ENCODE peak calls at places on chromosomes 1 and 21, in eight cellular contexts. One of them, this sample, is unnamed.

GRCh38 chr1:34362949-34363348 is 186.2 kb downstream of the C1orf94 start:
- DNase-seq in choroid plexus epithelial cell: no peak
- DNase-seq in activated T-cell treated with anti-CD3 and anti-CD28 coated beads, Interleukin-2, amount 50 U/mL, for 72 hours: no peak
- DNase-seq in RPMI8226: no peak
- DNase-seq in NK-92 treated with Interleukin-12 subunit alpha and Interleukin-12 subunit beta, amount 100 ng/mL, for 24 hours: no peak
- DNase-seq in GM13977: no peak
- DNase-seq in A549: no peak
- DNase-seq in activated CD4-positive, alpha-beta T cell treated with anti-CD3 and anti-CD28 coated beads, Interleukin-2, amount 50 U/mL, for 1 hour: no peak
- DNase-seq in this sample: no peak

GRCh38 chr21:43611598-43612369 is 47.5 kb downstream of the HSF2BP start:
- DNase-seq in choroid plexus epithelial cell: peak; percentile 89
- DNase-seq in activated T-cell treated with anti-CD3 and anti-CD28 coated beads, Interleukin-2, amount 50 U/mL, for 72 hours: peak; percentile 19
- DNase-seq in RPMI8226: peak; percentile 83
- DNase-seq in NK-92 treated with Interleukin-12 subunit alpha and Interleukin-12 subunit beta, amount 100 ng/mL, for 24 hours: no peak
- DNase-seq in GM13977: peak; percentile 62
- DNase-seq in A549: peak; percentile 58
- DNase-seq in activated CD4-positive, alpha-beta T cell treated with anti-CD3 and anti-CD28 coated beads, Interleukin-2, amount 50 U/mL, for 1 hour: no peak
- DNase-seq in this sample: peak; percentile 85

GRCh38 chr1:213374369-213374768 is 323.3 kb downstream of the RPS6KC1 start:
- DNase-seq in choroid plexus epithelial cell: peak; percentile 61
- DNase-seq in activated T-cell treated with anti-CD3 and anti-CD28 coated beads, Interleukin-2, amount 50 U/mL, for 72 hours: peak; percentile 71
- DNase-seq in RPMI8226: peak; percentile 75
- DNase-seq in NK-92 treated with Interleukin-12 subunit alpha and Interleukin-12 subunit beta, amount 100 ng/mL, for 24 hours: peak; percentile 19
- DNase-seq in GM13977: peak; percentile 71
- DNase-seq in A549: peak; percentile 76
- DNase-seq in activated CD4-positive, alpha-beta T cell treated with anti-CD3 and anti-CD28 coated beads, Interleukin-2, amount 50 U/mL, for 1 hour: peak; percentile 58
- DNase-seq in this sample: peak; percentile 90

GRCh38 chr1:117501275-117501674 is 104.6 kb upstream of the TENT5C start:
- DNase-seq in choroid plexus epithelial cell: peak; percentile 91
- DNase-seq in activated T-cell treated with anti-CD3 and anti-CD28 coated beads, Interleukin-2, amount 50 U/mL, for 72 hours: no peak
- DNase-seq in RPMI8226: no peak
- DNase-seq in NK-92 treated with Interleukin-12 subunit alpha and Interleukin-12 subunit beta, amount 100 ng/mL, for 24 hours: no peak
- DNase-seq in GM13977: no peak
- DNase-seq in A549: no peak
- DNase-seq in activated CD4-positive, alpha-beta T cell treated with anti-CD3 and anti-CD28 coated beads, Interleukin-2, amount 50 U/mL, for 1 hour: no peak
- DNase-seq in this sample: no peak

GRCh38 chr1:182889997-182890396 is 50.9 kb downstream of the DHX9 start:
- DNase-seq in choroid plexus epithelial cell: no peak
- DNase-seq in activated T-cell treated with anti-CD3 and anti-CD28 coated beads, Interleukin-2, amount 50 U/mL, for 72 hours: peak; percentile 32
- DNase-seq in RPMI8226: peak; percentile 64
- DNase-seq in NK-92 treated with Interleukin-12 subunit alpha and Interleukin-12 subunit beta, amount 100 ng/mL, for 24 hours: peak; percentile 34
- DNase-seq in GM13977: peak; percentile 12
- DNase-seq in A549: no peak
- DNase-seq in activated CD4-positive, alpha-beta T cell treated with anti-CD3 and anti-CD28 coated beads, Interleukin-2, amount 50 U/mL, for 1 hour: peak; percentile 16
- DNase-seq in this sample: peak; percentile 10

GRCh38 chr21:36236052-36236730 is 79.6 kb downstream of the DOP1B start:
- DNase-seq in choroid plexus epithelial cell: no peak
- DNase-seq in activated T-cell treated with anti-CD3 and anti-CD28 coated beads, Interleukin-2, amount 50 U/mL, for 72 hours: no peak
- DNase-seq in RPMI8226: no peak
- DNase-seq in NK-92 treated with Interleukin-12 subunit alpha and Interleukin-12 subunit beta, amount 100 ng/mL, for 24 hours: no peak
- DNase-seq in GM13977: peak; percentile 44
- DNase-seq in A549: no peak
- DNase-seq in activated CD4-positive, alpha-beta T cell treated with anti-CD3 and anti-CD28 coated beads, Interleukin-2, amount 50 U/mL, for 1 hour: no peak
- DNase-seq in this sample: no peak

GRCh38 chr1:209012443-209013196 is 570.9 kb upstream of the CAMK1G start:
- DNase-seq in choroid plexus epithelial cell: no peak
- DNase-seq in activated T-cell treated with anti-CD3 and anti-CD28 coated beads, Interleukin-2, amount 50 U/mL, for 72 hours: no peak
- DNase-seq in RPMI8226: no peak
- DNase-seq in NK-92 treated with Interleukin-12 subunit alpha and Interleukin-12 subunit beta, amount 100 ng/mL, for 24 hours: no peak
- DNase-seq in GM13977: no peak
- DNase-seq in A549: no peak
- DNase-seq in activated CD4-positive, alpha-beta T cell treated with anti-CD3 and anti-CD28 coated beads, Interleukin-2, amount 50 U/mL, for 1 hour: no peak
- DNase-seq in this sample: no peak

GRCh38 chr1:66300986-66301451 is 232.9 kb upstream of the SGIP1 start:
- DNase-seq in choroid plexus epithelial cell: peak; percentile 79
- DNase-seq in activated T-cell treated with anti-CD3 and anti-CD28 coated beads, Interleukin-2, amount 50 U/mL, for 72 hours: peak; percentile 44
- DNase-seq in RPMI8226: peak; percentile 11
- DNase-seq in NK-92 treated with Interleukin-12 subunit alpha and Interleukin-12 subunit beta, amount 100 ng/mL, for 24 hours: no peak
- DNase-seq in GM13977: peak; percentile 10
- DNase-seq in A549: no peak
- DNase-seq in activated CD4-positive, alpha-beta T cell treated with anti-CD3 and anti-CD28 coated beads, Interleukin-2, amount 50 U/mL, for 1 hour: no peak
- DNase-seq in this sample: no peak

GRCh38 chr21:18369115-18369514 is 34.5 kb downstream of the TMPRSS15 start:
- DNase-seq in choroid plexus epithelial cell: peak; percentile 72
- DNase-seq in activated T-cell treated with anti-CD3 and anti-CD28 coated beads, Interleukin-2, amount 50 U/mL, for 72 hours: no peak
- DNase-seq in RPMI8226: peak; percentile 88
- DNase-seq in NK-92 treated with Interleukin-12 subunit alpha and Interleukin-12 subunit beta, amount 100 ng/mL, for 24 hours: no peak
- DNase-seq in GM13977: no peak
- DNase-seq in A549: no peak
- DNase-seq in activated CD4-positive, alpha-beta T cell treated with anti-CD3 and anti-CD28 coated beads, Interleukin-2, amount 50 U/mL, for 1 hour: no peak
- DNase-seq in this sample: peak; percentile 54

GRCh38 chr1:145992958-145993617 is 3.3 kb downstream of the TXNIP start:
- DNase-seq in choroid plexus epithelial cell: no peak
- DNase-seq in activated T-cell treated with anti-CD3 and anti-CD28 coated beads, Interleukin-2, amount 50 U/mL, for 72 hours: no peak
- DNase-seq in RPMI8226: no peak
- DNase-seq in NK-92 treated with Interleukin-12 subunit alpha and Interleukin-12 subunit beta, amount 100 ng/mL, for 24 hours: no peak
- DNase-seq in GM13977: no peak
- DNase-seq in A549: no peak
- DNase-seq in activated CD4-positive, alpha-beta T cell treated with anti-CD3 and anti-CD28 coated beads, Interleukin-2, amount 50 U/mL, for 1 hour: no peak
- DNase-seq in this sample: no peak

GRCh38 chr21:42164064-42164789 is 54.7 kb upstream of the ABCG1 start:
- DNase-seq in choroid plexus epithelial cell: peak; percentile 50
- DNase-seq in activated T-cell treated with anti-CD3 and anti-CD28 coated beads, Interleukin-2, amount 50 U/mL, for 72 hours: peak; percentile 68
- DNase-seq in RPMI8226: peak; percentile 82
- DNase-seq in NK-92 treated with Interleukin-12 subunit alpha and Interleukin-12 subunit beta, amount 100 ng/mL, for 24 hours: peak; percentile 49
- DNase-seq in GM13977: peak; percentile 77
- DNase-seq in A549: no peak
- DNase-seq in activated CD4-positive, alpha-beta T cell treated with anti-CD3 and anti-CD28 coated beads, Interleukin-2, amount 50 U/mL, for 1 hour: peak; percentile 58
- DNase-seq in this sample: peak; percentile 58

GRCh38 chr21:41663805-41664788 is 102.8 kb downstream of the RIPK4 start:
- DNase-seq in choroid plexus epithelial cell: peak; percentile 43
- DNase-seq in activated T-cell treated with anti-CD3 and anti-CD28 coated beads, Interleukin-2, amount 50 U/mL, for 72 hours: peak; percentile 3
- DNase-seq in RPMI8226: peak; percentile 51
- DNase-seq in NK-92 treated with Interleukin-12 subunit alpha and Interleukin-12 subunit beta, amount 100 ng/mL, for 24 hours: no peak
- DNase-seq in GM13977: no peak
- DNase-seq in A549: no peak
- DNase-seq in activated CD4-positive, alpha-beta T cell treated with anti-CD3 and anti-CD28 coated beads, Interleukin-2, amount 50 U/mL, for 1 hour: no peak
- DNase-seq in this sample: no peak

GRCh38 chr21:33731447-33731846 is 89.1 kb downstream of the ITSN1 start:
- DNase-seq in choroid plexus epithelial cell: peak; percentile 52
- DNase-seq in activated T-cell treated with anti-CD3 and anti-CD28 coated beads, Interleukin-2, amount 50 U/mL, for 72 hours: no peak
- DNase-seq in RPMI8226: no peak
- DNase-seq in NK-92 treated with Interleukin-12 subunit alpha and Interleukin-12 subunit beta, amount 100 ng/mL, for 24 hours: no peak
- DNase-seq in GM13977: no peak
- DNase-seq in A549: no peak
- DNase-seq in activated CD4-positive, alpha-beta T cell treated with anti-CD3 and anti-CD28 coated beads, Interleukin-2, amount 50 U/mL, for 1 hour: no peak
- DNase-seq in this sample: no peak

GRCh38 chr21:27412530-27412929 is 445.6 kb upstream of the ADAMTS5 start:
- DNase-seq in choroid plexus epithelial cell: no peak
- DNase-seq in activated T-cell treated with anti-CD3 and anti-CD28 coated beads, Interleukin-2, amount 50 U/mL, for 72 hours: no peak
- DNase-seq in RPMI8226: no peak
- DNase-seq in NK-92 treated with Interleukin-12 subunit alpha and Interleukin-12 subunit beta, amount 100 ng/mL, for 24 hours: no peak
- DNase-seq in GM13977: no peak
- DNase-seq in A549: no peak
- DNase-seq in activated CD4-positive, alpha-beta T cell treated with anti-CD3 and anti-CD28 coated beads, Interleukin-2, amount 50 U/mL, for 1 hour: no peak
- DNase-seq in this sample: no peak

GRCh38 chr1:107739651-107740050 is 225.3 kb downstream of the VAV3 start:
- DNase-seq in choroid plexus epithelial cell: no peak
- DNase-seq in activated T-cell treated with anti-CD3 and anti-CD28 coated beads, Interleukin-2, amount 50 U/mL, for 72 hours: no peak
- DNase-seq in RPMI8226: no peak
- DNase-seq in NK-92 treated with Interleukin-12 subunit alpha and Interleukin-12 subunit beta, amount 100 ng/mL, for 24 hours: no peak
- DNase-seq in GM13977: no peak
- DNase-seq in A549: no peak
- DNase-seq in activated CD4-positive, alpha-beta T cell treated with anti-CD3 and anti-CD28 coated beads, Interleukin-2, amount 50 U/mL, for 1 hour: no peak
- DNase-seq in this sample: peak; percentile 56

GRCh38 chr1:36585760-36586072 is 103.0 kb upstream of the CSF3R start:
- DNase-seq in choroid plexus epithelial cell: no peak
- DNase-seq in activated T-cell treated with anti-CD3 and anti-CD28 coated beads, Interleukin-2, amount 50 U/mL, for 72 hours: no peak
- DNase-seq in RPMI8226: no peak
- DNase-seq in NK-92 treated with Interleukin-12 subunit alpha and Interleukin-12 subunit beta, amount 100 ng/mL, for 24 hours: no peak
- DNase-seq in GM13977: no peak
- DNase-seq in A549: no peak
- DNase-seq in activated CD4-positive, alpha-beta T cell treated with anti-CD3 and anti-CD28 coated beads, Interleukin-2, amount 50 U/mL, for 1 hour: no peak
- DNase-seq in this sample: no peak

GRCh38 chr1:26083246-26083645 is 15.8 kb upstream of the TRIM63 start:
- DNase-seq in choroid plexus epithelial cell: peak; percentile 46
- DNase-seq in activated T-cell treated with anti-CD3 and anti-CD28 coated beads, Interleukin-2, amount 50 U/mL, for 72 hours: no peak
- DNase-seq in RPMI8226: no peak
- DNase-seq in NK-92 treated with Interleukin-12 subunit alpha and Interleukin-12 subunit beta, amount 100 ng/mL, for 24 hours: no peak
- DNase-seq in GM13977: no peak
- DNase-seq in A549: no peak
- DNase-seq in activated CD4-positive, alpha-beta T cell treated with anti-CD3 and anti-CD28 coated beads, Interleukin-2, amount 50 U/mL, for 1 hour: no peak
- DNase-seq in this sample: no peak

GRCh38 chr1:71252900-71253299 is 172.1 kb upstream of the ZRANB2 start:
- DNase-seq in choroid plexus epithelial cell: no peak
- DNase-seq in activated T-cell treated with anti-CD3 and anti-CD28 coated beads, Interleukin-2, amount 50 U/mL, for 72 hours: no peak
- DNase-seq in RPMI8226: no peak
- DNase-seq in NK-92 treated with Interleukin-12 subunit alpha and Interleukin-12 subunit beta, amount 100 ng/mL, for 24 hours: no peak
- DNase-seq in GM13977: no peak
- DNase-seq in A549: no peak
- DNase-seq in activated CD4-positive, alpha-beta T cell treated with anti-CD3 and anti-CD28 coated beads, Interleukin-2, amount 50 U/mL, for 1 hour: no peak
- DNase-seq in this sample: no peak

GRCh38 chr1:160954158-160955104 is at the start of gene ITLN2:
- DNase-seq in choroid plexus epithelial cell: peak; percentile 58
- DNase-seq in activated T-cell treated with anti-CD3 and anti-CD28 coated beads, Interleukin-2, amount 50 U/mL, for 72 hours: peak; percentile 55
- DNase-seq in RPMI8226: peak; percentile 76
- DNase-seq in NK-92 treated with Interleukin-12 subunit alpha and Interleukin-12 subunit beta, amount 100 ng/mL, for 24 hours: peak; percentile 35
- DNase-seq in GM13977: peak; percentile 70
- DNase-seq in A549: peak; percentile 73
- DNase-seq in activated CD4-positive, alpha-beta T cell treated with anti-CD3 and anti-CD28 coated beads, Interleukin-2, amount 50 U/mL, for 1 hour: peak; percentile 39
- DNase-seq in this sample: peak; percentile 86

GRCh38 chr1:174258148-174258550 is 98.8 kb downstream of the RABGAP1L start:
- DNase-seq in choroid plexus epithelial cell: peak; percentile 71
- DNase-seq in activated T-cell treated with anti-CD3 and anti-CD28 coated beads, Interleukin-2, amount 50 U/mL, for 72 hours: peak; percentile 42
- DNase-seq in RPMI8226: peak; percentile 63
- DNase-seq in NK-92 treated with Interleukin-12 subunit alpha and Interleukin-12 subunit beta, amount 100 ng/mL, for 24 hours: no peak
- DNase-seq in GM13977: peak; percentile 25
- DNase-seq in A549: peak; percentile 56
- DNase-seq in activated CD4-positive, alpha-beta T cell treated with anti-CD3 and anti-CD28 coated beads, Interleukin-2, amount 50 U/mL, for 1 hour: peak; percentile 40
- DNase-seq in this sample: peak; percentile 77

GRCh38 chr1:193919827-193920226 is 733.4 kb upstream of the B3GALT2 start:
- DNase-seq in choroid plexus epithelial cell: peak; percentile 47
- DNase-seq in activated T-cell treated with anti-CD3 and anti-CD28 coated beads, Interleukin-2, amount 50 U/mL, for 72 hours: no peak
- DNase-seq in RPMI8226: no peak
- DNase-seq in NK-92 treated with Interleukin-12 subunit alpha and Interleukin-12 subunit beta, amount 100 ng/mL, for 24 hours: no peak
- DNase-seq in GM13977: no peak
- DNase-seq in A549: no peak
- DNase-seq in activated CD4-positive, alpha-beta T cell treated with anti-CD3 and anti-CD28 coated beads, Interleukin-2, amount 50 U/mL, for 1 hour: no peak
- DNase-seq in this sample: no peak

GRCh38 chr1:99621340-99621901 is 24.5 kb upstream of the PALMD start:
- DNase-seq in choroid plexus epithelial cell: no peak
- DNase-seq in activated T-cell treated with anti-CD3 and anti-CD28 coated beads, Interleukin-2, amount 50 U/mL, for 72 hours: no peak
- DNase-seq in RPMI8226: no peak
- DNase-seq in NK-92 treated with Interleukin-12 subunit alpha and Interleukin-12 subunit beta, amount 100 ng/mL, for 24 hours: no peak
- DNase-seq in GM13977: no peak
- DNase-seq in A549: no peak
- DNase-seq in activated CD4-positive, alpha-beta T cell treated with anti-CD3 and anti-CD28 coated beads, Interleukin-2, amount 50 U/mL, for 1 hour: no peak
- DNase-seq in this sample: no peak

GRCh38 chr1:177360791-177361190 is 190.0 kb downstream of the BRINP2 start:
- DNase-seq in choroid plexus epithelial cell: no peak
- DNase-seq in activated T-cell treated with anti-CD3 and anti-CD28 coated beads, Interleukin-2, amount 50 U/mL, for 72 hours: no peak
- DNase-seq in RPMI8226: no peak
- DNase-seq in NK-92 treated with Interleukin-12 subunit alpha and Interleukin-12 subunit beta, amount 100 ng/mL, for 24 hours: no peak
- DNase-seq in GM13977: no peak
- DNase-seq in A549: no peak
- DNase-seq in activated CD4-positive, alpha-beta T cell treated with anti-CD3 and anti-CD28 coated beads, Interleukin-2, amount 50 U/mL, for 1 hour: no peak
- DNase-seq in this sample: no peak

GRCh38 chr1:14970115-14970798 is 183.3 kb upstream of the TMEM51 start:
- DNase-seq in choroid plexus epithelial cell: peak; percentile 95
- DNase-seq in activated T-cell treated with anti-CD3 and anti-CD28 coated beads, Interleukin-2, amount 50 U/mL, for 72 hours: peak; percentile 28
- DNase-seq in RPMI8226: no peak
- DNase-seq in NK-92 treated with Interleukin-12 subunit alpha and Interleukin-12 subunit beta, amount 100 ng/mL, for 24 hours: peak; percentile 39
- DNase-seq in GM13977: no peak
- DNase-seq in A549: peak; percentile 52
- DNase-seq in activated CD4-positive, alpha-beta T cell treated with anti-CD3 and anti-CD28 coated beads, Interleukin-2, amount 50 U/mL, for 1 hour: no peak
- DNase-seq in this sample: peak; percentile 65

GRCh38 chr1:17892851-17893250 is 137.7 kb downstream of the ACTL8 start:
- DNase-seq in choroid plexus epithelial cell: no peak
- DNase-seq in activated T-cell treated with anti-CD3 and anti-CD28 coated beads, Interleukin-2, amount 50 U/mL, for 72 hours: no peak
- DNase-seq in RPMI8226: no peak
- DNase-seq in NK-92 treated with Interleukin-12 subunit alpha and Interleukin-12 subunit beta, amount 100 ng/mL, for 24 hours: no peak
- DNase-seq in GM13977: no peak
- DNase-seq in A549: no peak
- DNase-seq in activated CD4-positive, alpha-beta T cell treated with anti-CD3 and anti-CD28 coated beads, Interleukin-2, amount 50 U/mL, for 1 hour: no peak
- DNase-seq in this sample: no peak

GRCh38 chr21:33662046-33662445 is 19.7 kb downstream of the ITSN1 start:
- DNase-seq in choroid plexus epithelial cell: no peak
- DNase-seq in activated T-cell treated with anti-CD3 and anti-CD28 coated beads, Interleukin-2, amount 50 U/mL, for 72 hours: no peak
- DNase-seq in RPMI8226: no peak
- DNase-seq in NK-92 treated with Interleukin-12 subunit alpha and Interleukin-12 subunit beta, amount 100 ng/mL, for 24 hours: no peak
- DNase-seq in GM13977: no peak
- DNase-seq in A549: no peak
- DNase-seq in activated CD4-positive, alpha-beta T cell treated with anti-CD3 and anti-CD28 coated beads, Interleukin-2, amount 50 U/mL, for 1 hour: no peak
- DNase-seq in this sample: no peak

GRCh38 chr1:198880397-198880796 is 241.6 kb downstream of the PTPRC start:
- DNase-seq in choroid plexus epithelial cell: peak; percentile 96
- DNase-seq in activated T-cell treated with anti-CD3 and anti-CD28 coated beads, Interleukin-2, amount 50 U/mL, for 72 hours: no peak
- DNase-seq in RPMI8226: no peak
- DNase-seq in NK-92 treated with Interleukin-12 subunit alpha and Interleukin-12 subunit beta, amount 100 ng/mL, for 24 hours: no peak
- DNase-seq in GM13977: no peak
- DNase-seq in A549: no peak
- DNase-seq in activated CD4-positive, alpha-beta T cell treated with anti-CD3 and anti-CD28 coated beads, Interleukin-2, amount 50 U/mL, for 1 hour: no peak
- DNase-seq in this sample: no peak

GRCh38 chr21:32921632-32922230 is 104.0 kb upstream of the OLIG2 start:
- DNase-seq in choroid plexus epithelial cell: peak; percentile 6
- DNase-seq in activated T-cell treated with anti-CD3 and anti-CD28 coated beads, Interleukin-2, amount 50 U/mL, for 72 hours: peak; percentile 63
- DNase-seq in RPMI8226: peak; percentile 43
- DNase-seq in NK-92 treated with Interleukin-12 subunit alpha and Interleukin-12 subunit beta, amount 100 ng/mL, for 24 hours: no peak
- DNase-seq in GM13977: no peak
- DNase-seq in A549: no peak
- DNase-seq in activated CD4-positive, alpha-beta T cell treated with anti-CD3 and anti-CD28 coated beads, Interleukin-2, amount 50 U/mL, for 1 hour: peak; percentile 32
- DNase-seq in this sample: peak; percentile 73

GRCh38 chr1:27598288-27598687 is 5.7 kb downstream of the AHDC1 start:
- DNase-seq in choroid plexus epithelial cell: peak; percentile 45
- DNase-seq in activated T-cell treated with anti-CD3 and anti-CD28 coated beads, Interleukin-2, amount 50 U/mL, for 72 hours: no peak
- DNase-seq in RPMI8226: no peak
- DNase-seq in NK-92 treated with Interleukin-12 subunit alpha and Interleukin-12 subunit beta, amount 100 ng/mL, for 24 hours: no peak
- DNase-seq in GM13977: no peak
- DNase-seq in A549: no peak
- DNase-seq in activated CD4-positive, alpha-beta T cell treated with anti-CD3 and anti-CD28 coated beads, Interleukin-2, amount 50 U/mL, for 1 hour: no peak
- DNase-seq in this sample: peak; percentile 73

GRCh38 chr1:244836135-244836521 is 670 bp downstream of the COX20 start:
- DNase-seq in choroid plexus epithelial cell: peak; percentile 49
- DNase-seq in activated T-cell treated with anti-CD3 and anti-CD28 coated beads, Interleukin-2, amount 50 U/mL, for 72 hours: no peak
- DNase-seq in RPMI8226: peak; percentile 31
- DNase-seq in NK-92 treated with Interleukin-12 subunit alpha and Interleukin-12 subunit beta, amount 100 ng/mL, for 24 hours: no peak
- DNase-seq in GM13977: peak; percentile 21
- DNase-seq in A549: peak; percentile 52
- DNase-seq in activated CD4-positive, alpha-beta T cell treated with anti-CD3 and anti-CD28 coated beads, Interleukin-2, amount 50 U/mL, for 1 hour: no peak
- DNase-seq in this sample: peak; percentile 44

GRCh38 chr1:17565551-17565971 is 26.1 kb downstream of the ARHGEF10L start:
- DNase-seq in choroid plexus epithelial cell: no peak
- DNase-seq in activated T-cell treated with anti-CD3 and anti-CD28 coated beads, Interleukin-2, amount 50 U/mL, for 72 hours: no peak
- DNase-seq in RPMI8226: no peak
- DNase-seq in NK-92 treated with Interleukin-12 subunit alpha and Interleukin-12 subunit beta, amount 100 ng/mL, for 24 hours: no peak
- DNase-seq in GM13977: no peak
- DNase-seq in A549: no peak
- DNase-seq in activated CD4-positive, alpha-beta T cell treated with anti-CD3 and anti-CD28 coated beads, Interleukin-2, amount 50 U/mL, for 1 hour: no peak
- DNase-seq in this sample: peak; percentile 73

GRCh38 chr1:61287014-61287413 is 204.7 kb downstream of the NFIA start:
- DNase-seq in choroid plexus epithelial cell: peak; percentile 56
- DNase-seq in activated T-cell treated with anti-CD3 and anti-CD28 coated beads, Interleukin-2, amount 50 U/mL, for 72 hours: no peak
- DNase-seq in RPMI8226: no peak
- DNase-seq in NK-92 treated with Interleukin-12 subunit alpha and Interleukin-12 subunit beta, amount 100 ng/mL, for 24 hours: no peak
- DNase-seq in GM13977: no peak
- DNase-seq in A549: no peak
- DNase-seq in activated CD4-positive, alpha-beta T cell treated with anti-CD3 and anti-CD28 coated beads, Interleukin-2, amount 50 U/mL, for 1 hour: no peak
- DNase-seq in this sample: no peak

GRCh38 chr1:215543191-215543606 is 23.9 kb upstream of the KCTD3 start:
- DNase-seq in choroid plexus epithelial cell: peak; percentile 75
- DNase-seq in activated T-cell treated with anti-CD3 and anti-CD28 coated beads, Interleukin-2, amount 50 U/mL, for 72 hours: no peak
- DNase-seq in RPMI8226: peak; percentile 43
- DNase-seq in NK-92 treated with Interleukin-12 subunit alpha and Interleukin-12 subunit beta, amount 100 ng/mL, for 24 hours: no peak
- DNase-seq in GM13977: no peak
- DNase-seq in A549: no peak
- DNase-seq in activated CD4-positive, alpha-beta T cell treated with anti-CD3 and anti-CD28 coated beads, Interleukin-2, amount 50 U/mL, for 1 hour: no peak
- DNase-seq in this sample: no peak

GRCh38 chr1:201542166-201543045 is 3.5 kb downstream of the NAV1 start:
- DNase-seq in choroid plexus epithelial cell: peak; percentile 75
- DNase-seq in activated T-cell treated with anti-CD3 and anti-CD28 coated beads, Interleukin-2, amount 50 U/mL, for 72 hours: no peak
- DNase-seq in RPMI8226: no peak
- DNase-seq in NK-92 treated with Interleukin-12 subunit alpha and Interleukin-12 subunit beta, amount 100 ng/mL, for 24 hours: no peak
- DNase-seq in GM13977: no peak
- DNase-seq in A549: no peak
- DNase-seq in activated CD4-positive, alpha-beta T cell treated with anti-CD3 and anti-CD28 coated beads, Interleukin-2, amount 50 U/mL, for 1 hour: no peak
- DNase-seq in this sample: no peak